ENCODE peak calls at places on chromosomes 1 and 21, in nine cellular contexts. D is iris pigment epithelial cell; T is NT2/D1; E is CD8-positive, alpha-beta T cell; W is CD4-positive, alpha-beta memory T cell; I is T-cell; S is left colon; A is cardiac muscle cell; X is progenitor cell of endocrine pancreas. Z is an unnamed sample.

GRCh38 chr1:204319027-204319426 is 40.7 kb downstream of the PLEKHA6 start:
- DNase-seq in D (peak; percentile 33), T (no peak), E (no peak), W (no peak), I (no peak), S (no peak), A (no peak), X (no peak), Z (no peak)

GRCh38 chr1:23791434-23792047 is 596 bp downstream of the LYPLA2 start:
- DNase-seq in D (no peak), T (no peak), E (no peak), W (peak; percentile 35), I (no peak), S (peak; percentile 45), A (peak; percentile 47), X (no peak), Z (no peak)

GRCh38 chr1:230517786-230518185 is 91.7 kb upstream of the PGBD5 start:
- DNase-seq in D (no peak), T (no peak), E (no peak), W (no peak), I (no peak), S (no peak), A (no peak), X (no peak), Z (no peak)

GRCh38 chr1:59532102-59532501 is 235.2 kb downstream of the FGGY start:
- DNase-seq in D (no peak), T (no peak), E (no peak), W (no peak), I (no peak), S (no peak), A (no peak), X (no peak), Z (no peak)

GRCh38 chr21:15005391-15005790 is 59.4 kb downstream of the NRIP1 start:
- DNase-seq in D (peak; percentile 42), T (peak; percentile 88), E (peak; percentile 12), W (peak; percentile 11), I (peak; percentile 22), S (no peak), A (peak; percentile 44), X (no peak), Z (no peak)

GRCh38 chr1:161238039-161238473 is at the start of gene NR1I3:
- DNase-seq in D (no peak), T (no peak), E (no peak), W (no peak), I (no peak), S (no peak), A (no peak), X (no peak), Z (no peak)

GRCh38 chr1:109975718-109976117 is 8.8 kb upstream of the AHCYL1 start:
- DNase-seq in D (peak; percentile 94), T (no peak), E (no peak), W (no peak), I (no peak), S (no peak), A (no peak), X (no peak), Z (no peak)

GRCh38 chr21:41438425-41439113 is 12.5 kb downstream of the MX1 start:
- DNase-seq in D (no peak), T (no peak), E (no peak), W (no peak), I (no peak), S (no peak), A (no peak), X (no peak), Z (no peak)

GRCh38 chr1:66239834-66240233 is 294.1 kb upstream of the SGIP1 start:
- DNase-seq in D (no peak), T (no peak), E (no peak), W (no peak), I (no peak), S (no peak), A (no peak), X (no peak), Z (no peak)

GRCh38 chr1:96487404-96487803 is 234.2 kb upstream of the PTBP2 start:
- DNase-seq in D (peak; percentile 33), T (no peak), E (no peak), W (no peak), I (no peak), S (no peak), A (no peak), X (no peak), Z (no peak)

GRCh38 chr1:15835205-15835740 is 12.2 kb upstream of the SPEN start:
- DNase-seq in D (no peak), T (no peak), E (peak; percentile 45), W (no peak), I (no peak), S (peak; percentile 64), A (no peak), X (no peak), Z (no peak)

GRCh38 chr1:23528245-23528978 is 2.6 kb downstream of the E2F2 start:
- DNase-seq in D (peak; percentile 64), T (no peak), E (peak; percentile 81), W (peak; percentile 84), I (peak; percentile 75), S (peak; percentile 96), A (no peak), X (no peak), Z (peak; percentile 58)

GRCh38 chr1:35726814-35727433 is 8.2 kb upstream of the C1orf216 start:
- DNase-seq in D (peak; percentile 53), T (peak; percentile 74), E (peak; percentile 53), W (peak; percentile 57), I (peak; percentile 36), S (peak; percentile 59), A (peak; percentile 73), X (peak; percentile 51), Z (peak; percentile 28)

GRCh38 chr1:87958711-87959110 is 630.0 kb downstream of the LMO4 start:
- DNase-seq in D (no peak), T (no peak), E (no peak), W (no peak), I (no peak), S (no peak), A (no peak), X (no peak), Z (no peak)

GRCh38 chr21:33967086-33967571 is 51.5 kb upstream of the ATP5PO start:
- DNase-seq in D (no peak), T (no peak), E (no peak), W (no peak), I (no peak), S (no peak), A (peak; percentile 46), X (no peak), Z (no peak)

GRCh38 chr1:41774486-41774990 is 144.2 kb downstream of the HIVEP3 start:
- DNase-seq in D (no peak), T (no peak), E (no peak), W (no peak), I (no peak), S (no peak), A (no peak), X (no peak), Z (no peak)

GRCh38 chr1:19664453-19665043 is at the start of gene HTR6:
- DNase-seq in D (no peak), T (no peak), E (peak; percentile 39), W (peak; percentile 39), I (no peak), S (no peak), A (peak; percentile 37), X (no peak), Z (no peak)